ENCODE peak calls at places on chromosomes 13 and 19, in nine cellular contexts. S, L, O, V, H, Z, U, K and R are unnamed samples.
A peak's percentile ranks its signal among the peaks of the same experiment; 100 is the strongest.

GRCh38 chr13:62040806-62041205 is 625.2 kb upstream of the PCDH20 start:
- DNase-seq in S (no peak), L (no peak), O (no peak), V (no peak), H (no peak), Z (no peak), U (no peak), K (no peak), R (no peak)

GRCh38 chr19:19445911-19446361 is 40.5 kb downstream of the GATAD2A start:
- DNase-seq in S (no peak), L (no peak), O (peak; percentile 40), V (no peak), H (no peak), Z (no peak), U (no peak), K (no peak), R (no peak)

GRCh38 chr19:1042689-1043511 is 3.0 kb downstream of the ABCA7 start:
- DNase-seq in S (no peak), L (no peak), O (no peak), V (no peak), H (no peak), Z (no peak), U (no peak), K (peak; percentile 76), R (no peak)

GRCh38 chr19:49554701-49555181 is 25.6 kb downstream of the NOSIP start:
- DNase-seq in S (peak; percentile 48), L (peak; percentile 36), O (no peak), V (no peak), H (no peak), Z (no peak), U (no peak), K (peak; percentile 44), R (no peak)

GRCh38 chr19:2290441-2291184 is 8.6 kb upstream of the PEAK3 start:
- DNase-seq in S (no peak), L (no peak), O (no peak), V (no peak), H (no peak), Z (no peak), U (no peak), K (peak; percentile 37), R (no peak)

GRCh38 chr19:33718668-33719259 is 77.9 kb upstream of the KCTD15 start:
- DNase-seq in S (no peak), L (peak; percentile 17), O (no peak), V (no peak), H (no peak), Z (no peak), U (no peak), K (no peak), R (no peak)

GRCh38 chr13:113162783-113163685 is 4.6 kb downstream of the PROZ start:
- DNase-seq in S (no peak), L (no peak), O (no peak), V (no peak), H (no peak), Z (no peak), U (no peak), K (no peak), R (no peak)

GRCh38 chr19:33564836-33565338 is 43.3 kb upstream of the PEPD start:
- DNase-seq in S (no peak), L (no peak), O (no peak), V (no peak), H (no peak), Z (no peak), U (no peak), K (no peak), R (no peak)

GRCh38 chr19:6239401-6239844 is 40.4 kb downstream of the MLLT1 start:
- DNase-seq in S (no peak), L (no peak), O (peak; percentile 16), V (no peak), H (no peak), Z (peak; percentile 41), U (peak; percentile 66), K (no peak), R (no peak)

GRCh38 chr13:45807520-45808099 is 43.9 kb downstream of the SIAH3 start:
- DNase-seq in S (no peak), L (no peak), O (peak; percentile 17), V (peak; percentile 53), H (no peak), Z (no peak), U (peak; percentile 33), K (no peak), R (no peak)

GRCh38 chr19:50835103-50835784 is 1.9 kb upstream of the KLK15 start:
- DNase-seq in S (no peak), L (no peak), O (no peak), V (peak; percentile 28), H (no peak), Z (no peak), U (no peak), K (peak; percentile 54), R (no peak)

GRCh38 chr13:21676611-21677021 is 5.7 kb downstream of the FGF9 start:
- DNase-seq in S (no peak), L (peak; percentile 31), O (no peak), V (no peak), H (no peak), Z (no peak), U (peak; percentile 41), K (peak; percentile 42), R (no peak)

GRCh38 chr19:52453324-52454094 is at the start of gene ZNF578:
- DNase-seq in S (peak; percentile 68), L (peak; percentile 88), O (peak; percentile 84), V (peak; percentile 94), H (peak; percentile 43), Z (peak; percentile 19), U (peak; percentile 43), K (peak; percentile 46), R (peak; percentile 19)

DNA sequence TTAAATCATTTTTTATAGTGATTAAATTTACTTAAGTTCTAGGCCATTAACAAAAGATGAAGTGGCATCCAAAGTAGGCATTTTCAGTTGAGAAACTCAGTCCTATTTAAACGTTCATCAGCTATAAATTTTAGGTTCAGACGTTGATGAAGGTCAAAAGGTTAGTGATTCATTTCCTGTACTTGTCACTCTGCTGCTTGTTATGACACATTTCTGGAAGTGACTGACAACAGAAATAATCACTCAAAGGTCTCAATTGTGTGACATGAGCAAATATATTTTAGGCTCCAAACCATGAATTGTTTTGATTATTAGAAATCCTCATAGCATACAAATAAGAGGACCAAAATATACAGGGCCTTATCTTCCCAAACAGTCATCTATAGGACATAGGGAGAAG is 10.3 kb upstream of the EDNRB start:
- DNase-seq in S (no peak), L (no peak), O (no peak), V (no peak), H (no peak), Z (no peak), U (no peak), K (no peak), R (no peak)
- H3K27me3 ChIP-seq in S (no peaks in the 10 kb centered on the region), L (no peaks in the 10 kb centered on the region), O (no peaks in the 10 kb centered on the region), V (no peaks in the 10 kb centered on the region), H (no peaks in the 10 kb centered on the region), Z (no peaks in the 10 kb centered on the region), U (no peaks in the 10 kb centered on the region), K (no peaks in the 10 kb centered on the region), R (peaks cover 5% of the 10 kb centered on the region)

DNA sequence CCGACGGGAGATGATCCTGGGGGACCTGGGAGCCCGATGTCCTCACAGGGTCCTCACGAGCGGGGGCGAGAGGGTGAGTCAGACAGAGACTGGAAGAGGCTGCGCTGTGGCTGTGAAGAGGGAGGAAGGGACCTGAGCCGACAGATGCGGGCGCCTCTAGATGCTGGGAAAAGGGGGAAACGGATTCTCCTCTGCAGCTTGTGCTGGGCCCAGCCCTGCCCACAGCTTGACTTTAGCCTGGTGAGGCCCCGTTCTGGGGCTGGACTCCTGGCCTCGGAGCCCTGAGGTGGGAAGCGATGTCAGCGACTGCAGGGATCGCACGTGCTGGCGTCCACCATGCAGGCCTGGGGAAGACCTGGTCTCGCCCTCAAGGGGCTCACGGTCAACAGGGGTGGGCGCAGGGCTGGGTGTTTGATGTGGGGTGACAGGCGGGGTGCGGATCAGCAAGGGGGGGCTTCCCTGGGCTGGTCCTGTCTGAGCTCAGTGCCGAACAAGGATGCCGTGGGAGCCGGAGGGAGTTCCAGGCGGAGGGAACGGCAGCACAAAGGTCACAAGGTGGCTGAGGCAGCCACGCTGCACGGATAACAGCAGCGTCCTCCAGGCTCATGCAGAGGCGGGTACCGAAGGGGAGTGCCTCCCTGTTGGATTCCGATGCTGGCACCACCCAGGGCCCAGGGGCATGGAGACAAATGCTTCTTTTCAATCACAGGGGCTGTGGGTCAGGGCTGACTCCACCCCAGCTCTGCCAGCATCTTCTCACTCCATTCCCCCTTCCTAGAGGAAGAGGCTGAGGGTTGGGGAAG is 31.7 kb downstream of the PIP5K1C start:
- DNase-seq in S (peak; percentile 65), L (no peak), O (peak; percentile 39), V (peak; percentile 41), H (no peak), Z (no peak), U (no peak), K (no peak), R (no peak)
- H3K4me1 ChIP-seq in S (peaks cover 38% of the 10 kb centered on the region), L (peaks cover 79% of the 10 kb centered on the region), O (peaks cover 22% of the 10 kb centered on the region), V (peaks cover 39% of the 10 kb centered on the region), H (peaks cover 5% of the 10 kb centered on the region), Z (peaks cover 34% of the 10 kb centered on the region), U (peaks cover 42% of the 10 kb centered on the region), K (peaks cover 31% of the 10 kb centered on the region), R (peaks cover 47% of the 10 kb centered on the region)

DNA sequence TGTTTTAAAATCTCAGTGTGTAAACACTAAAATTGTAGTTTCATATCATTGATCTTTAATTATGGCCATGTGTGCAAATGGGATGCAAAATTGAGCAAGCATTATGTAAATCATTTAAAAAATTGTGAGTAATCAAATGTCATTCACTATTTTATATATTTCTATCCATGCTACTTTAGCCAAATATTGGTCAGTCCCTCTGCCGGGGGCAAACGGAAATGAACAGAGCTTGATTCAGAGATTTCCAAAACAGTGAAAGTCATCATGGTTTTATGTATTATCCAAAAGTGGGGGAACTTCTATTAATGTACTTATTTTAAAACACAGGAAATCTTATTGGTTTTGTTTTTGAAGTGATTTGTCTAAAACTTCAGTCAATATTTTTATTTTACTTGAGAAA is 219.1 kb downstream of the IRS2 start:
- DNase-seq in S (no peak), L (no peak), O (no peak), V (no peak), H (no peak), Z (no peak), U (no peak), K (no peak), R (no peak)
- TF ChIP-seq POLR2A in S (no peak), L (no peak), O (no peak), V (no peak), H (no peak), Z (no peak), U (no peak), K (no peak), R (no peak)

DNA sequence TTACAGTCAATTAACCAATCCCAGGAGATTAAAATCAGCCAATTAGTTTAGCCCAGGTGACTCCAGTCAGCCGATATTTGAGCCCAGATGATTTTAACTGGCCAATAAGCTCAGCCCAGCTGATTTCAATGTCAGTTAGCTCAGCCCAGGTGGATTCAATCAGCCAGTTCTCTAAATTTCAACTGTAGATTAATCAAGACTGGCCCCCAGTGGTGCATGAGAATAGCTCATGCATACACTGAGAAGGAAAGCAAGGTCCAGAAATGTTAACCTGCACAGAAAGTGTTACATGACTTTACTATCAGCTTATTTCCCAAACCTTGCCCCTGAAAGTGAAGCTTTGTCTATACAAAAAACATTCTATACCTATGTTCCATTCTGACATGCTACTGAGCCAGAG is 55.4 kb upstream of the ZNF724 start:
- DNase-seq in S (no peak), L (no peak), O (no peak), V (no peak), H (no peak), Z (no peak), U (no peak), K (no peak), R (no peak)
- H3K27me3 ChIP-seq in S (no peaks in the 10 kb centered on the region), L (no peaks in the 10 kb centered on the region), O (no peaks in the 10 kb centered on the region), V (no peaks in the 10 kb centered on the region), H (no peaks in the 10 kb centered on the region), Z (no peaks in the 10 kb centered on the region), U (no peaks in the 10 kb centered on the region), K (no peaks in the 10 kb centered on the region), R (no peaks in the 10 kb centered on the region)

GRCh38 chr19:16435999-16436650 is 35.6 kb downstream of the EPS15L1 start:
- DNase-seq in S (no peak), L (no peak), O (no peak), V (no peak), H (no peak), Z (no peak), U (no peak), K (no peak), R (no peak)
- H3K4me1 ChIP-seq in S (peaks cover 3% of the 10 kb centered on the region), L (peaks cover 46% of the 10 kb centered on the region), O (peaks cover 13% of the 10 kb centered on the region), V (peaks cover 16% of the 10 kb centered on the region), H (no peaks in the 10 kb centered on the region), Z (peaks cover 35% of the 10 kb centered on the region), U (peaks cover 15% of the 10 kb centered on the region), K (no peaks in the 10 kb centered on the region), R (peaks cover 4% of the 10 kb centered on the region)